ENCODE peak calls at places on chromosome 1, in seven cellular contexts. One of them, this sample, is unnamed.

GRCh38 chr1:88462481-88463261 is 221.4 kb upstream of the PKN2 start:
- DNase-seq in mucosa of descending colon: peak; percentile 28
- DNase-seq in lower leg skin: no peak
- DNase-seq in IMR-90: peak; percentile 17
- DNase-seq in GM12865: no peak
- DNase-seq in uterus: no peak
- DNase-seq in choroid plexus epithelial cell: peak; percentile 28
- DNase-seq in this sample: peak; percentile 15

GRCh38 chr1:30680429-30680828 is 43.0 kb downstream of the MATN1 start:
- DNase-seq in choroid plexus epithelial cell: no peak
- DNase-seq in mucosa of descending colon: no peak
- DNase-seq in lower leg skin: peak; percentile 31
- DNase-seq in IMR-90: no peak
- DNase-seq in GM12865: no peak
- DNase-seq in uterus: peak; percentile 9
- DNase-seq in this sample: no peak

GRCh38 chr1:37255868-37256267 is 218.5 kb upstream of the ZC3H12A start:
- DNase-seq in GM12865: no peak
- DNase-seq in lower leg skin: no peak
- DNase-seq in choroid plexus epithelial cell: no peak
- DNase-seq in uterus: no peak
- DNase-seq in IMR-90: no peak
- DNase-seq in mucosa of descending colon: no peak
- DNase-seq in this sample: no peak

GRCh38 chr1:23980725-23981063 is 567 bp upstream of the SRSF10 start:
- DNase-seq in IMR-90: peak; percentile 64
- DNase-seq in mucosa of descending colon: peak; percentile 49
- DNase-seq in GM12865: peak; percentile 85
- DNase-seq in choroid plexus epithelial cell: peak; percentile 58
- DNase-seq in uterus: peak; percentile 44
- DNase-seq in lower leg skin: peak; percentile 84
- DNase-seq in this sample: peak; percentile 43

GRCh38 chr1:180674603-180675530 is 43.0 kb downstream of the XPR1 start:
- DNase-seq in IMR-90: peak; percentile 79
- DNase-seq in uterus: no peak
- DNase-seq in choroid plexus epithelial cell: peak; percentile 55
- DNase-seq in mucosa of descending colon: no peak
- DNase-seq in GM12865: no peak
- DNase-seq in lower leg skin: no peak
- DNase-seq in this sample: peak; percentile 58

GRCh38 chr1:237879195-237879594 is 11.5 kb downstream of the ZP4 start:
- DNase-seq in uterus: no peak
- DNase-seq in choroid plexus epithelial cell: peak; percentile 39
- DNase-seq in mucosa of descending colon: no peak
- DNase-seq in lower leg skin: no peak
- DNase-seq in GM12865: no peak
- DNase-seq in IMR-90: peak; percentile 56
- DNase-seq in this sample: peak; percentile 28

GRCh38 chr1:245997471-245998258 is 509.4 kb downstream of the SMYD3 start:
- DNase-seq in GM12865: no peak
- DNase-seq in IMR-90: peak; percentile 61
- DNase-seq in mucosa of descending colon: no peak
- DNase-seq in lower leg skin: no peak
- DNase-seq in uterus: no peak
- DNase-seq in choroid plexus epithelial cell: peak; percentile 64
- DNase-seq in this sample: peak; percentile 65

GRCh38 chr1:27122652-27123051 is 32.3 kb downstream of the SLC9A1 start:
- DNase-seq in uterus: peak; percentile 77
- DNase-seq in IMR-90: peak; percentile 73
- DNase-seq in lower leg skin: no peak
- DNase-seq in GM12865: no peak
- DNase-seq in mucosa of descending colon: peak; percentile 76
- DNase-seq in choroid plexus epithelial cell: peak; percentile 51
- DNase-seq in this sample: peak; percentile 76

GRCh38 chr1:30199563-30199962 is 523.8 kb downstream of the MATN1 start:
- DNase-seq in choroid plexus epithelial cell: no peak
- DNase-seq in GM12865: no peak
- DNase-seq in IMR-90: no peak
- DNase-seq in mucosa of descending colon: no peak
- DNase-seq in lower leg skin: peak; percentile 50
- DNase-seq in uterus: no peak
- DNase-seq in this sample: no peak

GRCh38 chr1:33378524-33378923 is 52.4 kb downstream of the PHC2 start:
- DNase-seq in lower leg skin: no peak
- DNase-seq in GM12865: no peak
- DNase-seq in choroid plexus epithelial cell: no peak
- DNase-seq in IMR-90: no peak
- DNase-seq in mucosa of descending colon: no peak
- DNase-seq in uterus: no peak
- DNase-seq in this sample: no peak

GRCh38 chr1:13494712-13495111 is 19.1 kb downstream of the LRRC38 start:
- DNase-seq in lower leg skin: no peak
- DNase-seq in IMR-90: no peak
- DNase-seq in mucosa of descending colon: no peak
- DNase-seq in uterus: no peak
- DNase-seq in choroid plexus epithelial cell: no peak
- DNase-seq in GM12865: no peak
- DNase-seq in this sample: no peak

GRCh38 chr1:33161061-33161681 is 20.7 kb downstream of the TRIM62 start:
- DNase-seq in mucosa of descending colon: no peak
- DNase-seq in IMR-90: peak; percentile 48
- DNase-seq in GM12865: no peak
- DNase-seq in choroid plexus epithelial cell: peak; percentile 95
- DNase-seq in uterus: peak; percentile 56
- DNase-seq in lower leg skin: no peak
- DNase-seq in this sample: no peak

GRCh38 chr1:23979387-23980005 is 631 bp downstream of the SRSF10 start:
- DNase-seq in IMR-90: no peak
- DNase-seq in choroid plexus epithelial cell: no peak
- DNase-seq in lower leg skin: no peak
- DNase-seq in GM12865: no peak
- DNase-seq in mucosa of descending colon: no peak
- DNase-seq in uterus: no peak
- DNase-seq in this sample: no peak

GRCh38 chr1:35555601-35556477 is 1.4 kb downstream of the KIAA0319L start:
- DNase-seq in mucosa of descending colon: no peak
- DNase-seq in uterus: no peak
- DNase-seq in IMR-90: peak; percentile 78
- DNase-seq in GM12865: no peak
- DNase-seq in lower leg skin: no peak
- DNase-seq in choroid plexus epithelial cell: peak; percentile 49
- DNase-seq in this sample: no peak

GRCh38 chr1:211411639-211412038 is 80.3 kb downstream of the RD3 start:
- DNase-seq in mucosa of descending colon: no peak
- DNase-seq in uterus: no peak
- DNase-seq in choroid plexus epithelial cell: no peak
- DNase-seq in GM12865: no peak
- DNase-seq in lower leg skin: no peak
- DNase-seq in IMR-90: no peak
- DNase-seq in this sample: no peak

GRCh38 chr1:45870500-45870899 is 67.1 kb downstream of the MAST2 start:
- DNase-seq in IMR-90: no peak
- DNase-seq in mucosa of descending colon: no peak
- DNase-seq in uterus: no peak
- DNase-seq in choroid plexus epithelial cell: no peak
- DNase-seq in lower leg skin: no peak
- DNase-seq in GM12865: no peak
- DNase-seq in this sample: no peak

GRCh38 chr1:85582687-85583354 is 2.3 kb downstream of the CCN1 start:
- DNase-seq in uterus: no peak
- DNase-seq in IMR-90: peak; percentile 66
- DNase-seq in GM12865: no peak
- DNase-seq in mucosa of descending colon: no peak
- DNase-seq in choroid plexus epithelial cell: peak; percentile 72
- DNase-seq in lower leg skin: no peak
- DNase-seq in this sample: peak; percentile 74

GRCh38 chr1:85584923-85585322 is 4.4 kb downstream of the CCN1 start:
- DNase-seq in choroid plexus epithelial cell: peak; percentile 80
- DNase-seq in IMR-90: peak; percentile 84
- DNase-seq in GM12865: no peak
- DNase-seq in uterus: no peak
- DNase-seq in lower leg skin: no peak
- DNase-seq in mucosa of descending colon: no peak
- DNase-seq in this sample: no peak

GRCh38 chr1:85583355-85584263 is 3.0 kb downstream of the CCN1 start:
- DNase-seq in IMR-90: peak; percentile 67
- DNase-seq in choroid plexus epithelial cell: peak; percentile 53
- DNase-seq in uterus: no peak
- DNase-seq in mucosa of descending colon: no peak
- DNase-seq in GM12865: no peak
- DNase-seq in lower leg skin: no peak
- DNase-seq in this sample: peak; percentile 66

GRCh38 chr1:85585845-85586244 is 5.3 kb downstream of the CCN1 start:
- DNase-seq in GM12865: no peak
- DNase-seq in mucosa of descending colon: no peak
- DNase-seq in choroid plexus epithelial cell: peak; percentile 93
- DNase-seq in IMR-90: peak; percentile 86
- DNase-seq in uterus: peak; percentile 36
- DNase-seq in lower leg skin: no peak
- DNase-seq in this sample: peak; percentile 72

GRCh38 chr1:85584264-85584781 is 3.8 kb downstream of the CCN1 start:
- DNase-seq in IMR-90: peak; percentile 95
- DNase-seq in uterus: no peak
- DNase-seq in GM12865: no peak
- DNase-seq in choroid plexus epithelial cell: peak; percentile 93
- DNase-seq in lower leg skin: no peak
- DNase-seq in mucosa of descending colon: no peak
- DNase-seq in this sample: peak; percentile 97
- H3K4me3 ChIP-seq in IMR-90: no peak overlapping the region
- H3K4me3 ChIP-seq in uterus: no peak overlapping the region
- H3K4me3 ChIP-seq in GM12865: no peak overlapping the region
- H3K4me3 ChIP-seq in choroid plexus epithelial cell: no peak overlapping the region
- H3K4me3 ChIP-seq in lower leg skin: no peak overlapping the region
- H3K4me3 ChIP-seq in mucosa of descending colon: no peak overlapping the region
- H3K4me3 ChIP-seq in this sample: no peak overlapping the region

GRCh38 chr1:231420959-231421615 is 1.0 kb downstream of the EGLN1 start:
- DNase-seq in mucosa of descending colon: peak; percentile 73
- DNase-seq in lower leg skin: peak; percentile 89
- DNase-seq in IMR-90: peak; percentile 48
- DNase-seq in uterus: peak; percentile 28
- DNase-seq in choroid plexus epithelial cell: peak; percentile 63
- DNase-seq in GM12865: peak; percentile 61
- DNase-seq in this sample: peak; percentile 59

GRCh38 chr1:231421616-231421970 is 494 bp downstream of the EGLN1 start:
- DNase-seq in IMR-90: peak; percentile 43
- DNase-seq in GM12865: no peak
- DNase-seq in lower leg skin: peak; percentile 91
- DNase-seq in uterus: peak; percentile 28
- DNase-seq in mucosa of descending colon: peak; percentile 72
- DNase-seq in choroid plexus epithelial cell: peak; percentile 54
- DNase-seq in this sample: peak; percentile 63

GRCh38 chr1:231423648-231424047 is 1.6 kb upstream of the EGLN1 start:
- DNase-seq in mucosa of descending colon: no peak
- DNase-seq in IMR-90: no peak
- DNase-seq in choroid plexus epithelial cell: no peak
- DNase-seq in GM12865: no peak
- DNase-seq in lower leg skin: no peak
- DNase-seq in uterus: no peak
- DNase-seq in this sample: peak; percentile 29

GRCh38 chr1:231422798-231423309 is 767 bp upstream of the EGLN1 start:
- DNase-seq in uterus: no peak
- DNase-seq in IMR-90: no peak
- DNase-seq in choroid plexus epithelial cell: no peak
- DNase-seq in GM12865: no peak
- DNase-seq in lower leg skin: no peak
- DNase-seq in mucosa of descending colon: no peak
- DNase-seq in this sample: no peak

DNA sequence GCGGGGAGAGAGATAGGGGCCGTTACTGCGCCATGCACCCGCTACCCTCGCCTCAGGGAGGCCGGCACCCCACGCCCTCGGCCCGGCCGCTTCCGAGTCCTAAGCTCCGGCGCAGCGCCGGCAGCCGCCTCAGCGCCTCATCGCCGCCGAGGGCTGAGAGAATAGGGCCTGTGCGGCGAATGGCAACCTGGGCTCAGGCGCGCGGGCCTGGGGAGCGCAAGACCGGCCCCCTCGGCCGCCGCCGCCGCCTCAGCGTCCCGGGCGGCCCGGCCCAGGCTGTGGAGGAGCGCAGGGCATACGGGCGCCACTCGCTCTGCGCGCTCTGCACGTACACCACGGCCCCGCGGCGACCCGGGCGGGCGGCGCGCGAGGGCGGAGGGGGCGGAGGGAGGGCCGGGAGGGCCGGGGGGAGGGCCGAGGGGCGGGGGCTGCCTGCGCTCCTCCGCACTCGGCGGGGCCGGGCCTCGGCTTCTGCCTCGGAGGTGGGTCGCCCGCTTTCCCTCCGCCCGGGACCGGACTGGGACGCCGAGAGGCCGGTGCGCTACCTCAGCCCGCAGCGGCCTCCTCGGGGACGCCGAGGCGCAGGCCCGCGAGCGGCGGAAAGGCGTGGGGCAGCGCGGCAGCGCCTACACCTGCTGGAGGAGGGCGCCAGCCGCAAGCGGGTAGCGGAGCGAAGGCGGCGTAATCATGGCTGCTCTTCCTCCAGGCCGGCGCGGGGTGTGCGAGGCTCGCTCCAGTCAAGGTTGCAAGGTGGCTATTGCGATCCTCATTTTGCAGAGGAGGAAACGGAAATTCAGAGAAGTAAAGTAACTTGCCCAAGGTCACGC is at the start of gene EGLN1:
- DNase-seq in choroid plexus epithelial cell: peak; percentile 88
- DNase-seq in GM12865: peak; percentile 94
- DNase-seq in mucosa of descending colon: peak; percentile 94
- DNase-seq in IMR-90: peak; percentile 88
- DNase-seq in uterus: peak; percentile 77
- DNase-seq in lower leg skin: peak; percentile 95
- DNase-seq in this sample: peak; percentile 87
- TF ChIP-seq CTCF in choroid plexus epithelial cell: peak; percentile 36
- TF ChIP-seq CTCF in GM12865: peak; percentile 38
- TF ChIP-seq CTCF in mucosa of descending colon: no peak
- TF ChIP-seq CTCF in IMR-90: peak; percentile 38
- TF ChIP-seq CTCF in uterus: no peak
- TF ChIP-seq CTCF in lower leg skin: no peak
- TF ChIP-seq CTCF in this sample: peak; percentile 18

GRCh38 chr1:153614189-153614900 is 1.4 kb upstream of the S100A16 start:
- DNase-seq in lower leg skin: no peak
- DNase-seq in IMR-90: no peak
- DNase-seq in GM12865: no peak
- DNase-seq in uterus: no peak
- DNase-seq in mucosa of descending colon: peak; percentile 47
- DNase-seq in choroid plexus epithelial cell: no peak
- DNase-seq in this sample: no peak
- H3K4me3 ChIP-seq in lower leg skin: no peak overlapping the region
- H3K4me3 ChIP-seq in IMR-90: no peak overlapping the region
- H3K4me3 ChIP-seq in GM12865: no peak overlapping the region
- H3K4me3 ChIP-seq in uterus: no peak overlapping the region
- H3K4me3 ChIP-seq in mucosa of descending colon: no peak overlapping the region
- H3K4me3 ChIP-seq in choroid plexus epithelial cell: no peak overlapping the region
- H3K4me3 ChIP-seq in this sample: no peak overlapping the region

GRCh38 chr1:81780705-81781454 is 19.9 kb upstream of the ADGRL2 start:
- DNase-seq in mucosa of descending colon: no peak
- DNase-seq in IMR-90: no peak
- DNase-seq in choroid plexus epithelial cell: no peak
- DNase-seq in lower leg skin: no peak
- DNase-seq in GM12865: no peak
- DNase-seq in uterus: no peak
- DNase-seq in this sample: no peak

DNA sequence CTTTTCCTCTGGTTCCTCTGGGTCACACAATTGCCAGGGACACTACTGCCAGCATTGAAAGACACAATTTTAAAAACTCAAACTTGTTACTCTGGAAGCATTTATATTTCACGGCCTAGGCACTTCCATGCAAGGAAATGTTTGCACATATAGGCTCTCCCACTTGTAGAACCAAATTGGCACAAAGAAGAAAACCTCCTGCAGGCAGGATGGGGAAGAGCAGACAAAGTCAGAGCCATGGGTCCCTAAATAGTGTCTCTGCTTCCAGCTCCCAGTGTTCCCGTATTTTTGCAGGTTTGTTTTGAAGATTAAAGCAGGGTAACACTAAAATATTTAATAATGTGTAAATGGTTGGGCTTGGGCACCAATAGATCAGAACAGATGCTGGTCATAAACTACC is 19.0 kb upstream of the ADGRL2 start:
- DNase-seq in choroid plexus epithelial cell: no peak
- DNase-seq in GM12865: no peak
- DNase-seq in lower leg skin: no peak
- DNase-seq in mucosa of descending colon: no peak
- DNase-seq in uterus: no peak
- DNase-seq in IMR-90: no peak
- DNase-seq in this sample: no peak
- TF ChIP-seq CTCF in choroid plexus epithelial cell: no peak
- TF ChIP-seq CTCF in GM12865: no peak
- TF ChIP-seq CTCF in lower leg skin: no peak
- TF ChIP-seq CTCF in mucosa of descending colon: no peak
- TF ChIP-seq CTCF in uterus: no peak
- TF ChIP-seq CTCF in IMR-90: no peak
- TF ChIP-seq CTCF in this sample: no peak

This sample was measured in fibroblast of villous mesenchyme.